ENCODE peak calls at places on chromosomes 7 and 10, in nine cellular contexts. J is GM12865; G is astrocyte; T is ovary; K is A549; Z is pancreas; S is cardiac fibroblast; F is epithelial cell of esophagus; D is CD8-positive, alpha-beta T cell. I is an unnamed sample.

GRCh38 chr10:78464118-78464855 is 430.6 kb downstream of the RPS24 start:
- DNase-seq in K (no peak), T (no peak), Z (no peak), S (no peak), D (no peak), F (no peak), J (no peak), G (no peak), I (no peak)

GRCh38 chr7:121000091-121000983 is 11.8 kb downstream of the CPED1 start:
- DNase-seq in D (no peak), J (no peak), K (no peak), Z (no peak), G (peak), S (peak), T (no peak), F (no peak), I (peak)

GRCh38 chr10:69839696-69840345 is 38.1 kb downstream of the COL13A1 start:
- DNase-seq in G (peak), S (peak), K (no peak), T (no peak), J (no peak), F (no peak), D (no peak), Z (no peak), I (peak)

GRCh38 chr10:81963606-81964005 is 88.6 kb downstream of the NRG3 start:
- DNase-seq in S (peak), F (no peak), K (no peak), D (no peak), J (no peak), G (no peak), Z (no peak), T (no peak), I (no peak)

GRCh38 chr10:80504158-80504811 is 33.4 kb upstream of the SH2D4B start:
- DNase-seq in Z (no peak), G (no peak), K (no peak), T (no peak), J (no peak), F (no peak), D (no peak), S (no peak), I (no peak)

GRCh38 chr7:706721-707120 is 19.8 kb upstream of the DNAAF5 start:
- DNase-seq in D (no peak), T (no peak), G (no peak), Z (no peak), K (no peak), J (no peak), F (no peak), S (no peak), I (no peak)

GRCh38 chr7:112416127-112416526 is 34.1 kb upstream of the IFRD1 start:
- DNase-seq in S (peak), D (no peak), Z (no peak), T (no peak), J (no peak), K (no peak), G (peak), F (no peak), I (peak)

GRCh38 chr10:133422821-133423771 is 1.3 kb downstream of the SPRN start:
- DNase-seq in Z (peak), F (no peak), S (no peak), G (no peak), J (no peak), T (no peak), D (no peak), K (no peak), I (no peak)

GRCh38 chr10:80686734-80687561 is 149.2 kb downstream of the SH2D4B start:
- DNase-seq in D (no peak), J (peak), T (no peak), G (no peak), S (no peak), Z (no peak), F (no peak), K (no peak), I (no peak)

GRCh38 chr7:4725014-4725951 is 43.2 kb downstream of the FOXK1 start:
- DNase-seq in J (peak), D (peak), S (peak), F (peak), G (peak), K (peak), Z (peak), T (peak), I (peak)

GRCh38 chr10:101495324-101495925 is 92.6 kb downstream of the POLL start:
- DNase-seq in G (no peak), Z (no peak), J (peak), F (peak), S (peak), T (no peak), K (peak), D (no peak), I (no peak)
- TF ChIP-seq CTCF in G (peak), Z (no peak), J (peak), F (peak), S (no peak), T (no peak), K (peak), D (no peak), I (peak)

GRCh38 chr7:155377837-155378579 is 79.9 kb upstream of the EN2 start:
- DNase-seq in F (peak), S (peak), K (no peak), T (no peak), J (no peak), D (no peak), Z (no peak), G (peak), I (peak)
- H3K4me3 ChIP-seq in F (no peak), S (no peak), K (peak), T (peak), J (no peak), D (no peak), Z (no peak), G (no peak), I (no peak)

DNA sequence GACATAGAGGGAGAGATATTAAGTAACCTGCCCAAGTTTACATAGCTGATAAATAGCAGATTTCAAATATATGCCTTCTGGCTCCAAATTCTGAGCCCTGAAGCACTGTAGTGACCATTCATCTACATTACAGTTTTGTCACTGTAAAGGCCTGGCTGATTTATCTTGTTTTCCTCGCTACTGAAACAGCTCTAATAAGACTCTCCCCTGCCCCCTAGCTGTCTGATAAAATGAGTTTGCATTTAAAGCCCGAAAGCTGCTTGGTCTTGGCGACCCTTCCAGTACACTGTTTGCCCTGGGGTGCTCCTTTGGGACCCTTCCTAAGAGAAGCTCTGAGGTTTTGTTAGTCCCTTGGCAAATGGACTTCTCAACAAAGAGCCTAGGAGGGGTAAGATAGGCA is 59.7 kb upstream of the RAB11FIP2 start:
- DNase-seq in J (peak), G (peak), T (no peak), F (peak), Z (no peak), K (peak), S (peak), D (no peak), I (peak)
- TF ChIP-seq CTCF in J (peak), G (peak), T (no peak), F (peak), Z (peak), K (peak), S (peak), D (no peak), I (peak)

GRCh38 chr7:156998988-156999610 is 11.4 kb downstream of the MNX1 start:
- DNase-seq in S (no peak), F (no peak), D (no peak), Z (no peak), J (no peak), K (no peak), T (no peak), G (no peak), I (no peak)
- H3K4me3 ChIP-seq in S (no peak), F (no peak), D (peak), Z (peak), J (no peak), K (peak), T (no peak), G (no peak), I (no peak)

DNA sequence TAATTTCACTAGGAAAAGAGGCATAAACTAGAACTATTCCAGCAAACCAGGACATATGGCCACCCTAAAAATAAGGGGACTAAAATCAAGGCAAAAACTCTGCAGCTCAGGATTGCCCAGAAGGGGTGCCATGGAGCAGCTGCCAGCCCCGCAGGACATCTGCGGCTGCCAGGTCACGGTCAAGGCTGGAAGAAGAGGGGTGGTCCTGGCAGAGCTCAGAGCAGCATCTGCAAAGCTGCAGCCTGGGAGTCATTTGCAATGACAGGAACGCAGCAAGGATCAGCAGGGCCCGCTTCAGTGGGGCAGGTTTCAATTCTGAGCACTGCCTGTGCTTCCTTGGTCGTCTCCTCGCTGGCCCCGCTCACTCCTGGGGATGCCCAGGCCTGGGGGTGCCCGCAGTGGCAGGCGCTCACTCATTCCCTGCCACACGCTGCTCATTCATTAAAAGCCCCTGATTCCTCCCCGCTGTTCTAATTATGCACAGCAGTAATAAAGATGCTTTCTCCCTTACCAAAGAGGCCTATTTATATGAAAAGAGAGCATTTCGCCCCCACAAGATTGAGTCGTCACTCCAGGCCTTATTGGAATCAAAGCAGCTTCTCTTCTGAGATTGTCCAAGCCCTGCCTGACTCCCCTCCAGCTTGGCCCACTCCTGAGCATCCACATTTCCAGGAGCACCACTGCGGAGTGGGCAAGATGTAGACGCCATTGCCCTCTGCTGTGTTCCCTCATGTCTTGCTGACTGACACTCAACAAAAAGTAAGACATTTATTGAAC is 4.6 kb downstream of the HSPA12A start:
- DNase-seq in D (no peak), J (no peak), Z (no peak), K (no peak), S (no peak), F (no peak), T (peak), G (no peak), I (no peak)
- TF ChIP-seq CTCF in D (no peak), J (no peak), Z (no peak), K (peak), S (peak), F (peak), T (no peak), G (peak), I (peak)

I was measured in fibroblast of villous mesenchyme.